ENCODE peak calls at places on chromosomes 4 and X, in eight cellular contexts. Q is RPMI7951; O is fibroblast of gingiva; K is nephron progenitor cell; E is activated CD4-positive, alpha-beta T cell treated with anti-CD3 and anti-CD28 coated beads, Interleukin-2, amount 50 U/mL, for 24 hours; L is fibroblast of pulmonary artery; F is germinal center; X is skeletal muscle cell. U is an unnamed sample.

GRCh38 chrX:95382799-95383198 is 1301.8 kb upstream of the DIAPH2 start:
- DNase-seq in Q (no peak), O (peak), K (no peak), E (no peak), L (no peak), F (no peak), X (no peak), U (no peak)

GRCh38 chrX:1391370-1391706 is 575 bp downstream of the SLC25A6 start:
- DNase-seq in Q (no peak), O (no peak), K (peak), E (peak), L (no peak), F (peak), X (no peak), U (no peak)

GRCh38 chr4:145937021-145937861 is 1.4 kb downstream of the ZNF827 start:
- DNase-seq in Q (peak), O (peak), K (peak), E (peak), L (peak), F (peak), X (no peak), U (peak)

GRCh38 chr4:8830611-8831200 is 40.9 kb downstream of the HMX1 start:
- DNase-seq in Q (no peak), O (no peak), K (no peak), E (no peak), L (no peak), F (no peak), X (no peak), U (no peak)

GRCh38 chrX:116238093-116238492 is 67.5 kb downstream of the AGTR2 start:
- DNase-seq in Q (peak), O (no peak), K (no peak), E (no peak), L (no peak), F (no peak), X (no peak), U (no peak)

GRCh38 chrX:19709812-19710518 is 177.4 kb downstream of the SH3KBP1 start:
- DNase-seq in Q (peak), O (peak), K (no peak), E (no peak), L (peak), F (no peak), X (peak), U (no peak)

GRCh38 chrX:19670321-19670750 is 155.0 kb upstream of the MAP3K15 start:
- DNase-seq in Q (peak), O (peak), K (no peak), E (no peak), L (peak), F (no peak), X (no peak), U (no peak)

GRCh38 chr4:120071192-120071795 is 4.6 kb upstream of the MAD2L1 start:
- DNase-seq in Q (peak), O (peak), K (peak), E (peak), L (peak), F (peak), X (peak), U (peak)

GRCh38 chr4:149765630-149766029 is 50.0 kb downstream of the IQCM start:
- DNase-seq in Q (peak), O (no peak), K (no peak), E (no peak), L (peak), F (no peak), X (peak), U (no peak)

U was measured in globus pallidus.